ENCODE peak calls at places on chromosomes 2 and 18, in nine cellular contexts. C, O, U, Q, B, F, G, Y and J are unnamed samples.

GRCh38 chr2:8225257-8225656 is 456.6 kb upstream of the ID2 start:
- DNase-seq in Q (no peak), G (no peak), C (no peak), U (no peak), Y (no peak), F (no peak), B (no peak), O (no peak), J (peak)

GRCh38 chr2:60216452-60216995 is 336.9 kb downstream of the BCL11A start:
- DNase-seq in B (no peak), U (no peak), F (no peak), G (no peak), Y (no peak), O (no peak), C (no peak), Q (no peak), J (no peak)

GRCh38 chr2:131419447-131419846 is 55.5 kb upstream of the RAB6D start:
- DNase-seq in F (no peak), G (no peak), C (no peak), B (no peak), Y (no peak), Q (no peak), U (no peak), O (no peak), J (no peak)

GRCh38 chr2:230417436-230417835 is 1.4 kb downstream of the SP100 start:
- DNase-seq in Q (no peak), C (no peak), O (no peak), U (no peak), G (no peak), Y (no peak), B (no peak), F (no peak), J (no peak)

GRCh38 chr2:241390301-241391206 is 34.5 kb downstream of the FARP2 start:
- DNase-seq in C (no peak), Y (no peak), F (no peak), G (no peak), B (no peak), Q (no peak), O (peak), U (no peak), J (no peak)

GRCh38 chr18:77020561-77020960 is 112.0 kb downstream of the MBP start:
- DNase-seq in B (no peak), C (no peak), Q (no peak), Y (no peak), O (no peak), G (no peak), F (no peak), U (no peak), J (no peak)

GRCh38 chr2:197838036-197838435 is 33.6 kb downstream of the PLCL1 start:
- DNase-seq in F (peak), O (no peak), G (no peak), B (no peak), C (no peak), Q (no peak), Y (no peak), U (peak), J (no peak)

GRCh38 chr2:134727385-134727784 is 8.6 kb upstream of the TMEM163 start:
- DNase-seq in U (no peak), O (no peak), B (peak), Q (no peak), F (peak), Y (no peak), C (no peak), G (no peak), J (no peak)

GRCh38 chr2:105519516-105519915 is 120.7 kb upstream of the FHL2 start:
- DNase-seq in C (no peak), B (no peak), Y (no peak), U (peak), G (no peak), Q (no peak), O (no peak), F (no peak), J (no peak)

GRCh38 chr2:61255580-61256437 is 93.8 kb downstream of the C2orf74 start:
- DNase-seq in B (peak), G (no peak), O (no peak), Q (no peak), Y (no peak), C (no peak), F (peak), U (peak), J (no peak)

GRCh38 chr2:12399244-12399643 is 317.5 kb upstream of the TRIB2 start:
- DNase-seq in F (no peak), G (no peak), B (no peak), O (no peak), C (no peak), Q (no peak), Y (no peak), U (no peak), J (no peak)

GRCh38 chr2:8636691-8637636 is 44.9 kb upstream of the ID2 start:
- DNase-seq in F (peak), C (no peak), Y (no peak), O (no peak), B (peak), U (peak), Q (peak), G (no peak), J (no peak)

GRCh38 chr18:53478155-53478554 is 746.3 kb downstream of the MBD2 start:
- DNase-seq in F (no peak), U (no peak), O (no peak), C (no peak), Q (no peak), G (no peak), B (no peak), Y (no peak), J (no peak)

GRCh38 chr2:7510353-7510752 is 593.1 kb downstream of the RNF144A start:
- DNase-seq in O (no peak), Y (no peak), U (peak), F (no peak), B (no peak), C (no peak), G (no peak), Q (no peak), J (no peak)

GRCh38 chr2:237208373-237209045 is 122.8 kb downstream of the COPS8 start:
- DNase-seq in B (no peak), G (no peak), O (no peak), Y (no peak), C (no peak), F (peak), Q (no peak), U (peak), J (no peak)

GRCh38 chr18:46104128-46104911 is at the start of gene HAUS1:
- DNase-seq in G (peak), Q (peak), U (peak), O (peak), B (peak), Y (peak), F (peak), C (peak), J (peak)

GRCh38 chr2:163264376-163264775 is 425.8 kb upstream of the KCNH7 start:
- DNase-seq in U (peak), Q (no peak), G (no peak), F (peak), O (no peak), Y (no peak), B (peak), C (no peak), J (no peak)

GRCh38 chr2:25043241-25043867 is 1.5 kb downstream of the EFR3B start:
- DNase-seq in F (peak), O (no peak), U (peak), Q (no peak), Y (no peak), G (no peak), B (peak), C (no peak), J (no peak)
- H3K4me3 ChIP-seq in F (peak), O (peak), U (peak), Q (peak), Y (peak), G (no peak), B (peak), C (no peak), J (peak)

DNA sequence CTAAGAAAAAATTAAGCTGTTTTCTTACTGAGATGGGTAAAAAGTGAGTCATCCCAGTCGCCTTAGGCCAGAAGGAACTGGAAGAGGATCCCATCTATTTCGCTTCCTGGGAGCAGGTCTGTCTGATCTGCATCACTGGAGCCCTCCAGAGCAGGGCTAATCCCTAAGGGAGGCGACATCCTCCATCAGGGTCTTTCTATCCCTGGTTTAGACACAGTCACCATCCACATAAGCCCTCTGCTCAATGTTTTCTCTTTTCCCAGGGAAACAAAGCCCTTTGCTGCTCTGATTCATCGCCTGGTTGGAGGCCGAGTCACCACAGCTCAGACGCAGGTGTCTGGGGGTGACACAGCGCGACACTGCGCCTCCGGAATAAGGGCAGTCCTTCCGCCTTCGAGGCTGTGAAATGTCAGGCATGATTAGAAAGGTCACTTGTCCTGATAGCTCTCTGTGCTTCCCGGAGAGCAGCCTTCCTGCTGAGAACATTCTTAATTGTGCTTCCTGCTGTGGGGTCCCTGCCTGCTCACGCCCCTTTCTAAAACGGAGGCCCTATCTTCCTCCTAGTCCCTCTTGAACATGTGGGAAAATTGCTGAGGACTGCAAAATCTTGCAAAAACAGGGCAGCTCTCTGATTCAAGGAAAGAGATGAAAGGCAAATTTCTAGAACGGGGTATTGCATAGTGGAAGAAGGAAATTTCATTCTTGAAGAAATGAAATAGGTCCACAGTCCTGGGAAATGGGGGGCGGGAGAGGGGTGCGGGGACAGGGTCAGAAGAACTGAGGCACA is 56.3 kb downstream of the MARCHF4 start:
- DNase-seq in Q (no peak), B (peak), C (peak), Y (no peak), U (peak), F (peak), G (peak), O (no peak), J (no peak)
- H3K4me3 ChIP-seq in Q (no peak), B (no peak), C (no peak), Y (no peak), U (no peak), F (no peak), G (peak), O (no peak), J (no peak)

GRCh38 chr2:226077841-226078240 is 678.3 kb downstream of the NYAP2 start:
- DNase-seq in Y (no peak), C (no peak), F (no peak), B (no peak), O (no peak), Q (no peak), G (no peak), U (no peak), J (no peak)

GRCh38 chr2:226079186-226079585 is 679.7 kb downstream of the NYAP2 start:
- DNase-seq in Q (no peak), U (no peak), Y (no peak), G (no peak), C (no peak), B (no peak), O (no peak), F (peak), J (no peak)

GRCh38 chr2:226076529-226076928 is 677.0 kb downstream of the NYAP2 start:
- DNase-seq in G (no peak), U (peak), F (no peak), Y (no peak), C (no peak), Q (no peak), B (no peak), O (no peak), J (no peak)

GRCh38 chr2:226078656-226079055 is 679.1 kb downstream of the NYAP2 start:
- DNase-seq in Y (no peak), U (peak), O (no peak), Q (no peak), B (no peak), G (no peak), F (no peak), C (no peak), J (no peak)

DNA sequence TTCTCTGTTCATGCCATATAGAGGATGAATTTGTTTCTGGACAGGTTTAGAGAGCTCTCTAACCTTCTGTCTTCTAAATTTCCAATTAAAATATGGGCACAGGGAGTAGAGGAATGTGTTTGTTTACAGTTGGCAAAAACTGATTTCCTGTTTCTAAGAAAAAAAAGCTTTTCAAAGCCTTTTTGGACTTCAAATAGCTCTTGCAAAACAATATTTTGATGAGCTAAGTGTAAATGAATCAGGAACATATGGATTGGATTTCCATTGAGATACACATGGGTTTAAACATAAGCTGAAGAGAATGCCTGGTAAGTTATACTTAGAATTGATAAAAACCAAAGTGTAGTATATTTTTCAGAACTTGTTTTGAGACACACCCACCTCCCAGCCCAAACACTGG is 677.5 kb downstream of the NYAP2 start:
- DNase-seq in G (no peak), Y (no peak), C (no peak), O (no peak), F (peak), U (peak), B (no peak), Q (no peak), J (no peak)
- H3K4me3 ChIP-seq in G (no peak), Y (no peak), C (no peak), O (no peak), F (no peak), U (no peak), B (no peak), Q (no peak), J (no peak)

GRCh38 chr2:161124186-161124585 is 36.0 kb upstream of the TANK start:
- DNase-seq in Q (no peak), U (no peak), G (no peak), B (no peak), F (no peak), C (no peak), O (no peak), Y (no peak), J (no peak)

GRCh38 chr2:161121622-161122021 is 38.6 kb upstream of the TANK start:
- DNase-seq in O (no peak), G (no peak), B (no peak), U (no peak), Y (no peak), Q (no peak), C (no peak), F (no peak), J (no peak)

GRCh38 chr2:161120775-161121174 is 39.5 kb upstream of the TANK start:
- DNase-seq in O (no peak), F (no peak), C (no peak), U (no peak), B (no peak), Y (no peak), G (no peak), Q (no peak), J (no peak)

GRCh38 chr2:161123531-161124030 is 36.6 kb upstream of the TANK start:
- DNase-seq in C (no peak), Q (no peak), B (no peak), Y (no peak), G (peak), U (no peak), O (no peak), F (no peak), J (no peak)

DNA sequence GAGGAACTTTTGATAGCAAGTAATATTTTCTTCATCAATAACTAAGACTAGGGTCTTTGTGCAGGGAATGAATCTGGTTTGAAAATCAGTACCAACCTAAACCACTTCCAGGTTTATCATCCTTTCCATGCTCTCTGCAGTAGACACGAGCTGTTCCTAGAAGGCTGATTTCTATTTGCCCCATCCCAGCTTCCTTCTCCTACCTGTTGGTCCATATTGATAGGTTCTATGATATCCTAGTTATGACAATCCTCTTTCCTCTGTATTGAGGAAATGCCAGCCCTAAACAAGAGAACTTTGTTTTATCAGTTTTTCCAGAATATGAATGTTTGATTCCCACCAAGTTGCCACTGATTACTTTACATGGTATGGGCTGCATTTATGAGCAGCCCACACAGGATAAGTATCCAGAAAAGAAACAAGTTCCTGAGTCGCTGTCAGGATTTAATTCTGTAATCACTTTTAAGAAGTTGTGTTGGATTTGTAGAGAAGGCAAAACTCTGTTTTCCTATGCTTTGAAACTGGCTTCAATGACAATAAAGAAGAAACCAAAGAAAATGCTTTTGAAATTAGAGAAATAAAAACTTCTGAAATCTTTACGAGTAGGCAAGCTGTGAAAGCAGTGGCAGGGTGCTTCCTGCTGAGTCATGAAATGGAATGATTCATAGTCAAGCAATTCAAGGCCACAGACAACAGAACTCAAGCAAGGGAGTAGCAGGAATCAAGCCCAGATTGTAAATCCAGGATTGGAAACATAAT is 37.3 kb upstream of the TANK start:
- DNase-seq in Q (no peak), C (peak), B (peak), G (peak), Y (peak), F (peak), O (no peak), U (peak), J (no peak)
- H3K4me3 ChIP-seq in Q (peak), C (no peak), B (no peak), G (peak), Y (peak), F (peak), O (no peak), U (no peak), J (no peak)

GRCh38 chr2:201072201-201072530 is 365 bp downstream of the NDUFB3 start:
- DNase-seq in C (no peak), U (no peak), F (no peak), Q (no peak), G (no peak), B (no peak), O (no peak), Y (no peak), J (no peak)

GRCh38 chr2:201074996-201075395 is 3.2 kb downstream of the NDUFB3 start:
- DNase-seq in U (no peak), Y (no peak), G (no peak), Q (no peak), C (no peak), F (no peak), O (no peak), B (no peak), J (no peak)

GRCh38 chr2:201071305-201072200 is at the start of the genes HYCC2 and NDUFB3:
- DNase-seq in O (peak), Y (peak), F (peak), C (peak), U (peak), Q (peak), G (peak), B (peak), J (peak)

GRCh38 chr2:201070966-201071304 is 536 bp downstream of the HYCC2 start:
- DNase-seq in Q (no peak), G (no peak), U (peak), Y (no peak), C (no peak), O (no peak), B (no peak), F (peak), J (no peak)

DNA sequence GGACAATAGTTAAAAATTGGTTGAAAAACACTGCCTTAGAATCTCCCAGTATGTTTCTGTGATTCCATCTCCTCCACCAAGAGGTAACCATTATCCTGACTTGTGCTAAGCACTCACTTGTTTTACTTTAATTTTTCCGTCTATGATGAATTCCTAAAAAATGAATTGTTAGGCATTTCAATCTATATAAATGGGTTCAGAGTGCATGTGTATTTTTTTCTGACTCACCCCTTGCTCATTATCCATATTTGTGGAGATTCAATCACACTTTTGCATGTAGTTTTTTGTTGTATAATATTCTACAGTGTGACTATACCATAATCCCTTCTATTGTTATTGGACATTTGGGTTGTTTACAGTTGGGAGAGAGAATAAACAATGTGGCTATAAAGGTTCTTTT is 1.3 kb downstream of the NDUFB3 start:
- DNase-seq in C (no peak), G (no peak), B (no peak), F (no peak), Q (no peak), Y (no peak), O (no peak), U (no peak), J (no peak)
- H3K4me3 ChIP-seq in C (no peak), G (peak), B (no peak), F (peak), Q (peak), Y (peak), O (peak), U (peak), J (peak)

GRCh38 chr2:101205521-101205998 is 47.1 kb upstream of the CNOT11 start:
- DNase-seq in O (no peak), B (peak), C (peak), F (peak), Y (peak), Q (peak), U (peak), G (peak), J (peak)
- H3K4me3 ChIP-seq in O (no peak), B (no peak), C (no peak), F (peak), Y (peak), Q (peak), U (peak), G (peak), J (peak)

GRCh38 chr2:21102356-21102755 is 21.4 kb upstream of the TDRD15 start:
- DNase-seq in O (no peak), Q (no peak), Y (no peak), G (no peak), U (no peak), B (no peak), C (no peak), F (no peak), J (no peak)
- H3K4me3 ChIP-seq in O (no peak), Q (no peak), Y (no peak), G (no peak), U (no peak), B (no peak), C (no peak), F (no peak), J (no peak)